ENCODE peak calls at places on chromosomes 6 and 20, in five cellular contexts. One of them, this sample, is unnamed. For H3K9me3, the result is how much of the 10 kb centered on the place peaks cover.

GRCh38 chr20:44019638-44020335 is 105.1 kb downstream of the TOX2 start:
- DNase-seq in tibial nerve: no peak
- DNase-seq in breast epithelium: no peak
- DNase-seq in esophagus squamous epithelium: no peak
- DNase-seq in A549: no peak
- DNase-seq in this sample: no peak

GRCh38 chr6:147448212-147448611 is 60.3 kb upstream of the SAMD5 start:
- DNase-seq in esophagus squamous epithelium: no peak
- DNase-seq in breast epithelium: peak
- DNase-seq in A549: no peak
- DNase-seq in tibial nerve: no peak
- DNase-seq in this sample: no peak

GRCh38 chr20:38692436-38693411 is 31.6 kb upstream of the SLC32A1 start:
- DNase-seq in esophagus squamous epithelium: no peak
- DNase-seq in A549: peak
- DNase-seq in breast epithelium: no peak
- DNase-seq in tibial nerve: no peak
- DNase-seq in this sample: no peak

GRCh38 chr6:101454106-101454676 is 60.7 kb downstream of the GRIK2 start:
- DNase-seq in esophagus squamous epithelium: no peak
- DNase-seq in breast epithelium: no peak
- DNase-seq in tibial nerve: no peak
- DNase-seq in A549: no peak
- DNase-seq in this sample: no peak

GRCh38 chr6:41269716-41270115 is 16.8 kb downstream of the TREM1 start:
- DNase-seq in breast epithelium: no peak
- DNase-seq in tibial nerve: no peak
- DNase-seq in esophagus squamous epithelium: no peak
- DNase-seq in A549: no peak
- DNase-seq in this sample: no peak

GRCh38 chr6:28802417-28803336 is 121.1 kb downstream of the TRIM27 start:
- DNase-seq in tibial nerve: no peak
- DNase-seq in esophagus squamous epithelium: no peak
- DNase-seq in A549: peak
- DNase-seq in breast epithelium: no peak
- DNase-seq in this sample: no peak

GRCh38 chr6:9699890-9700289 is 715.0 kb downstream of the TFAP2A start:
- DNase-seq in breast epithelium: no peak
- DNase-seq in A549: peak
- DNase-seq in tibial nerve: no peak
- DNase-seq in esophagus squamous epithelium: no peak
- DNase-seq in this sample: no peak

GRCh38 chr6:118712955-118713354 is 61.6 kb upstream of the CEP85L start:
- DNase-seq in A549: no peak
- DNase-seq in tibial nerve: no peak
- DNase-seq in breast epithelium: no peak
- DNase-seq in esophagus squamous epithelium: no peak
- DNase-seq in this sample: no peak

GRCh38 chr6:132198040-132198439 is 203.2 kb downstream of the MOXD1 start:
- DNase-seq in esophagus squamous epithelium: no peak
- DNase-seq in breast epithelium: no peak
- DNase-seq in tibial nerve: no peak
- DNase-seq in A549: no peak
- DNase-seq in this sample: no peak

GRCh38 chr6:5672581-5673011 is 334.1 kb downstream of the NRN1 start:
- DNase-seq in breast epithelium: no peak
- DNase-seq in esophagus squamous epithelium: no peak
- DNase-seq in A549: peak
- DNase-seq in tibial nerve: no peak
- DNase-seq in this sample: no peak

GRCh38 chr20:58094160-58094559 is 134.3 kb downstream of the ANKRD60 start:
- DNase-seq in breast epithelium: no peak
- DNase-seq in tibial nerve: no peak
- DNase-seq in A549: no peak
- DNase-seq in esophagus squamous epithelium: no peak
- DNase-seq in this sample: peak

GRCh38 chr6:159490298-159490937 is 202.6 kb downstream of the SOD2 start:
- DNase-seq in breast epithelium: peak
- DNase-seq in A549: no peak
- DNase-seq in tibial nerve: peak
- DNase-seq in esophagus squamous epithelium: no peak
- DNase-seq in this sample: no peak

GRCh38 chr20:43843965-43844660 is 70.5 kb upstream of the TOX2 start:
- DNase-seq in A549: no peak
- DNase-seq in breast epithelium: no peak
- DNase-seq in tibial nerve: no peak
- DNase-seq in esophagus squamous epithelium: no peak
- DNase-seq in this sample: no peak

GRCh38 chr6:39225946-39226437 is 3.3 kb downstream of the KCNK5 start:
- DNase-seq in esophagus squamous epithelium: no peak
- DNase-seq in tibial nerve: no peak
- DNase-seq in A549: no peak
- DNase-seq in breast epithelium: no peak
- DNase-seq in this sample: peak

GRCh38 chr6:13268914-13269532 is 59.3 kb downstream of the TBC1D7 start:
- DNase-seq in A549: no peak
- DNase-seq in breast epithelium: no peak
- DNase-seq in tibial nerve: no peak
- DNase-seq in esophagus squamous epithelium: no peak
- DNase-seq in this sample: no peak

GRCh38 chr6:53544050-53544499 is 826 bp downstream of the GCLC start:
- DNase-seq in A549: no peak
- DNase-seq in breast epithelium: no peak
- DNase-seq in tibial nerve: no peak
- DNase-seq in esophagus squamous epithelium: no peak
- DNase-seq in this sample: peak

GRCh38 chr6:32935551-32936246 is 5.1 kb downstream of the HLA-DMB start:
- DNase-seq in breast epithelium: no peak
- DNase-seq in A549: no peak
- DNase-seq in tibial nerve: no peak
- DNase-seq in esophagus squamous epithelium: no peak
- DNase-seq in this sample: no peak

GRCh38 chr6:26158581-26159416 is 71.6 kb downstream of the HFE start:
- DNase-seq in tibial nerve: no peak
- DNase-seq in breast epithelium: peak
- DNase-seq in A549: peak
- DNase-seq in esophagus squamous epithelium: no peak
- DNase-seq in this sample: peak

GRCh38 chr6:42381850-42382249 is 69.9 kb downstream of the TRERF1 start:
- DNase-seq in breast epithelium: no peak
- DNase-seq in esophagus squamous epithelium: no peak
- DNase-seq in A549: no peak
- DNase-seq in tibial nerve: no peak
- DNase-seq in this sample: no peak

GRCh38 chr20:53805895-53806384 is 212.3 kb upstream of the ZNF217 start:
- DNase-seq in esophagus squamous epithelium: no peak
- DNase-seq in A549: peak
- DNase-seq in breast epithelium: no peak
- DNase-seq in tibial nerve: no peak
- DNase-seq in this sample: no peak

GRCh38 chr6:24775520-24776058 is 852 bp downstream of the GMNN start:
- DNase-seq in breast epithelium: no peak
- DNase-seq in tibial nerve: no peak
- DNase-seq in A549: no peak
- DNase-seq in esophagus squamous epithelium: no peak
- DNase-seq in this sample: peak

GRCh38 chr20:53986037-53986436 is 84.4 kb downstream of the BCAS1 start:
- DNase-seq in tibial nerve: no peak
- DNase-seq in esophagus squamous epithelium: no peak
- DNase-seq in breast epithelium: no peak
- DNase-seq in A549: no peak
- DNase-seq in this sample: no peak

GRCh38 chr20:52039746-52040145 is 151.8 kb downstream of the ZFP64 start:
- DNase-seq in breast epithelium: no peak
- DNase-seq in A549: no peak
- DNase-seq in esophagus squamous epithelium: no peak
- DNase-seq in tibial nerve: no peak
- DNase-seq in this sample: no peak

GRCh38 chr20:34538671-34539123 is 19.8 kb upstream of the MAP1LC3A start:
- DNase-seq in tibial nerve: no peak
- DNase-seq in breast epithelium: no peak
- DNase-seq in esophagus squamous epithelium: no peak
- DNase-seq in A549: peak
- DNase-seq in this sample: peak

GRCh38 chr20:34544109-34544793 is 14.3 kb upstream of the MAP1LC3A start:
- DNase-seq in breast epithelium: no peak
- DNase-seq in esophagus squamous epithelium: no peak
- DNase-seq in tibial nerve: no peak
- DNase-seq in A549: no peak
- DNase-seq in this sample: no peak

GRCh38 chr6:138590796-138591709 is 91.8 kb upstream of the NHSL1 start:
- DNase-seq in esophagus squamous epithelium: no peak
- DNase-seq in breast epithelium: peak
- DNase-seq in tibial nerve: peak
- DNase-seq in A549: peak
- DNase-seq in this sample: peak

GRCh38 chr6:29790626-29791025 is 37.0 kb upstream of the HLA-G start:
- DNase-seq in esophagus squamous epithelium: no peak
- DNase-seq in breast epithelium: peak
- DNase-seq in tibial nerve: no peak
- DNase-seq in A549: no peak
- DNase-seq in this sample: no peak

GRCh38 chr20:63553251-63553932 is 567 bp upstream of the FNDC11 start:
- DNase-seq in tibial nerve: peak
- DNase-seq in breast epithelium: peak
- DNase-seq in A549: peak
- DNase-seq in esophagus squamous epithelium: peak
- DNase-seq in this sample: peak

GRCh38 chr6:11950109-11950508 is 62.0 kb upstream of the HIVEP1 start:
- DNase-seq in esophagus squamous epithelium: no peak
- DNase-seq in tibial nerve: no peak
- DNase-seq in breast epithelium: no peak
- DNase-seq in A549: no peak
- DNase-seq in this sample: no peak

GRCh38 chr6:7431594-7432390 is 42.2 kb downstream of the RIOK1 start:
- DNase-seq in esophagus squamous epithelium: no peak
- DNase-seq in A549: no peak
- DNase-seq in breast epithelium: no peak
- DNase-seq in tibial nerve: no peak
- DNase-seq in this sample: no peak

GRCh38 chr20:1734269-1734858 is 76.8 kb upstream of the SIRPG start:
- DNase-seq in tibial nerve: no peak
- DNase-seq in esophagus squamous epithelium: no peak
- DNase-seq in breast epithelium: no peak
- DNase-seq in A549: peak
- DNase-seq in this sample: no peak

GRCh38 chr6:45532626-45533258 is 155.0 kb upstream of the SUPT3H start:
- DNase-seq in tibial nerve: no peak
- DNase-seq in breast epithelium: no peak
- DNase-seq in esophagus squamous epithelium: no peak
- DNase-seq in A549: no peak
- DNase-seq in this sample: no peak

GRCh38 chr6:23228439-23229024 is 659.2 kb downstream of the HDGFL1 start:
- DNase-seq in tibial nerve: no peak
- DNase-seq in esophagus squamous epithelium: no peak
- DNase-seq in breast epithelium: no peak
- DNase-seq in A549: no peak
- DNase-seq in this sample: no peak

GRCh38 chr20:32505723-32506473 is 79.2 kb downstream of the NOL4L start:
- DNase-seq in tibial nerve: no peak
- DNase-seq in breast epithelium: no peak
- DNase-seq in A549: no peak
- DNase-seq in esophagus squamous epithelium: no peak
- DNase-seq in this sample: peak

GRCh38 chr6:24891004-24891403 is 44.8 kb downstream of the RIPOR2 start:
- DNase-seq in A549: no peak
- DNase-seq in tibial nerve: no peak
- DNase-seq in esophagus squamous epithelium: no peak
- DNase-seq in breast epithelium: no peak
- DNase-seq in this sample: no peak

GRCh38 chr6:29976588-29977424 is 34.5 kb downstream of the HLA-A start:
- DNase-seq in A549: peak
- DNase-seq in breast epithelium: peak
- DNase-seq in tibial nerve: peak
- DNase-seq in esophagus squamous epithelium: no peak
- DNase-seq in this sample: peak

GRCh38 chr6:168258795-168259194 is 60.8 kb downstream of the DACT2 start:
- DNase-seq in breast epithelium: no peak
- DNase-seq in A549: no peak
- DNase-seq in tibial nerve: no peak
- DNase-seq in esophagus squamous epithelium: no peak
- DNase-seq in this sample: no peak
- H3K9me3 ChIP-seq in breast epithelium: under half
- H3K9me3 ChIP-seq in A549: under half
- H3K9me3 ChIP-seq in tibial nerve: under half
- H3K9me3 ChIP-seq in esophagus squamous epithelium: under half
- H3K9me3 ChIP-seq in this sample: under half

GRCh38 chr20:49713779-49714712 is at the start of gene B4GALT5:
- DNase-seq in esophagus squamous epithelium: no peak
- DNase-seq in A549: peak
- DNase-seq in breast epithelium: peak
- DNase-seq in tibial nerve: peak
- DNase-seq in this sample: peak
- TF ChIP-seq POLR2A in esophagus squamous epithelium: no peak
- TF ChIP-seq POLR2A in A549: peak
- TF ChIP-seq POLR2A in breast epithelium: no peak
- TF ChIP-seq POLR2A in tibial nerve: peak
- TF ChIP-seq POLR2A in this sample: no peak

DNA sequence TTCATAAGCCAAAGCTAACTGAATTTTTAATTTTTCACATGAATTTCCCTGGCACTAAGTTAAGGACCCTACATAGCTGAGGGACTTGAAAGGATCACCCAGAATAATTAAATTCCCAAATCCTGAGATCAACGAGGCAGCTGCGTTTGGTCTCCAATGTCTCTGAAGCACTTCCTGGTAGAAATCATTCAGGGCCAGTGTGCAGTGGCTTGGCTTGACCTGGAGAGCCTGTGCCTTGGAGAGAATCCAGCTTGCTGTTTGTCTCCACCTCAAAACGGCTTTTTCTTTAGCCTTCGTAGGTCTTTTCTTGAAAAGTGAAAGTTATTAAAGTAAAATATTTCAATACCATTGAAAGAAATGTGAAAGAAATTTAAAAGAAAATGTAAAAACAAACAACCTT is 92.4 kb downstream of the SMOC2 start:
- DNase-seq in tibial nerve: no peak
- DNase-seq in esophagus squamous epithelium: no peak
- DNase-seq in breast epithelium: no peak
- DNase-seq in A549: no peak
- DNase-seq in this sample: no peak
- H3K27ac ChIP-seq in tibial nerve: no peak
- H3K27ac ChIP-seq in esophagus squamous epithelium: peak
- H3K27ac ChIP-seq in breast epithelium: peak
- H3K27ac ChIP-seq in A549: no peak
- H3K27ac ChIP-seq in this sample: no peak

GRCh38 chr6:2755456-2755855 is 4.7 kb upstream of the MYLK4 start:
- DNase-seq in esophagus squamous epithelium: no peak
- DNase-seq in breast epithelium: no peak
- DNase-seq in A549: no peak
- DNase-seq in tibial nerve: no peak
- DNase-seq in this sample: no peak
- H3K9me3 ChIP-seq in esophagus squamous epithelium: under half
- H3K9me3 ChIP-seq in breast epithelium: under half
- H3K9me3 ChIP-seq in A549: under half
- H3K9me3 ChIP-seq in tibial nerve: under half
- H3K9me3 ChIP-seq in this sample: under half